ENCODE peak calls at places on chromosomes 5 and 9, in ten cellular contexts. I is cardiac fibroblast, E is GM12891, U is A549, X is Peyer's patch, N is GM12878, P is neural progenitor cell, J is NCI-H2029 treated with DMSO at 0.1 percent for 48 hours, C is Daoy, O is brain microvascular endothelial cell. K is an unnamed sample.

GRCh38 chr5:176397736-176398420 is 9.3 kb downstream of the HIGD2A start:
- DNase-seq in I (no peak), E (no peak), U (no peak), X (no peak), N (no peak), P (no peak), J (no peak), C (no peak), O (no peak), K (no peak)

GRCh38 chr9:135299239-135299590 is 180.4 kb upstream of the PPP1R26 start:
- DNase-seq in I (no peak), E (no peak), U (no peak), X (no peak), N (no peak), P (no peak), J (no peak), C (peak), O (no peak), K (no peak)

GRCh38 chr9:70255521-70255920 is 3.3 kb upstream of the SMC5 start:
- DNase-seq in I (peak), E (no peak), U (no peak), X (no peak), N (no peak), P (no peak), J (no peak), C (peak), O (no peak), K (no peak)

GRCh38 chr5:87729786-87730185 is 317.1 kb upstream of the CCNH start:
- DNase-seq in I (no peak), E (no peak), U (no peak), X (no peak), N (no peak), P (no peak), J (no peak), C (no peak), O (no peak), K (no peak)

GRCh38 chr5:133340002-133340755 is 272.2 kb downstream of the FSTL4 start:
- DNase-seq in I (no peak), E (no peak), U (no peak), X (peak), N (no peak), P (no peak), J (no peak), C (no peak), O (no peak), K (no peak)

GRCh38 chr9:115133649-115134048 is 15.7 kb upstream of the TNC start:
- DNase-seq in I (peak), E (no peak), U (no peak), X (no peak), N (no peak), P (no peak), J (no peak), C (peak), O (peak), K (no peak)

GRCh38 chr5:178114325-178115135 is 1.2 kb downstream of the N4BP3 start:
- DNase-seq in I (no peak), E (no peak), U (no peak), X (peak), N (no peak), P (peak), J (no peak), C (peak), O (no peak), K (no peak)

GRCh38 chr5:80955082-80955481 is 5.1 kb upstream of the RASGRF2 start:
- DNase-seq in I (no peak), E (no peak), U (no peak), X (no peak), N (no peak), P (no peak), J (no peak), C (no peak), O (no peak), K (no peak)

GRCh38 chr9:88998911-88999310 is 7.6 kb downstream of the S1PR3 start:
- DNase-seq in I (peak), E (no peak), U (no peak), X (peak), N (no peak), P (no peak), J (no peak), C (peak), O (no peak), K (no peak)

GRCh38 chr5:173915310-173916005 is 27.3 kb downstream of the CPEB4 start:
- DNase-seq in I (no peak), E (no peak), U (no peak), X (no peak), N (no peak), P (no peak), J (no peak), C (no peak), O (no peak), K (no peak)

GRCh38 chr5:26009742-26010141 is 1028.6 kb downstream of the CDH9 start:
- DNase-seq in I (no peak), E (no peak), U (no peak), X (no peak), N (no peak), P (peak), J (no peak), C (no peak), O (no peak), K (no peak)

GRCh38 chr9:108547736-108548135 is 308.1 kb downstream of the ACTL7B start:
- DNase-seq in I (no peak), E (no peak), U (no peak), X (no peak), N (no peak), P (no peak), J (no peak), C (no peak), O (no peak), K (no peak)

GRCh38 chr5:129271309-129271708 is 176.8 kb downstream of the ISOC1 start:
- DNase-seq in I (peak), E (no peak), U (no peak), X (no peak), N (no peak), P (peak), J (no peak), C (no peak), O (no peak), K (no peak)

GRCh38 chr9:8315211-8315610 is 515.6 kb upstream of the DMAC1 start:
- DNase-seq in I (peak), E (no peak), U (no peak), X (no peak), N (no peak), P (no peak), J (no peak), C (peak), O (peak), K (no peak)

GRCh38 chr9:22649384-22649783 is 202.8 kb downstream of the DMRTA1 start:
- DNase-seq in I (no peak), E (no peak), U (no peak), X (no peak), N (no peak), P (no peak), J (no peak), C (no peak), O (no peak), K (no peak)

GRCh38 chr5:59002162-59002825 is 419.4 kb downstream of the RAB3C start:
- DNase-seq in I (no peak), E (no peak), U (no peak), X (no peak), N (no peak), P (no peak), J (no peak), C (no peak), O (no peak), K (no peak)

GRCh38 chr5:62029303-62029702 is 276.7 kb upstream of the KIF2A start:
- DNase-seq in I (peak), E (no peak), U (no peak), X (no peak), N (no peak), P (no peak), J (no peak), C (no peak), O (peak), K (no peak)

GRCh38 chr5:169805937-169806700 is 169.0 kb downstream of the DOCK2 start:
- DNase-seq in I (no peak), E (no peak), U (no peak), X (no peak), N (no peak), P (no peak), J (no peak), C (no peak), O (no peak), K (no peak)

GRCh38 chr5:129770034-129770433 is 22.1 kb downstream of the MINAR2 start:
- DNase-seq in I (no peak), E (no peak), U (no peak), X (no peak), N (no peak), P (no peak), J (no peak), C (no peak), O (no peak), K (no peak)

GRCh38 chr9:95822583-95823431 is 52.7 kb upstream of the ERCC6L2 start:
- DNase-seq in I (peak), E (peak), U (no peak), X (no peak), N (peak), P (no peak), J (no peak), C (peak), O (peak), K (no peak)